ENCODE peak calls at places on chromosomes 12 and 14, in eight cellular contexts. L is PC-3, W is NCI-H2029 treated with DMSO at 0.1 percent for 48 hours, Z is T-helper 17 cell, D is AG04449, E is iPS DF 6.9, T is mammary epithelial cell, O is heart right ventricle. I is an unnamed sample.
A peak's percentile ranks its signal among the peaks of the same experiment; 100 is the strongest.

GRCh38 chr12:130247634-130248237 is 85.5 kb downstream of the FZD10 start:
- DNase-seq in L (no peak), O (no peak), T (no peak), E (no peak), Z (no peak), W (no peak), D (no peak), I (no peak)

GRCh38 chr12:116698131-116698495 is 39.8 kb downstream of the SPRING1 start:
- DNase-seq in T (no peak), E (no peak), D (no peak), Z (no peak), L (peak; percentile 79), O (no peak), W (peak; percentile 84), I (no peak)

GRCh38 chr14:71731096-71731495 is 201.1 kb upstream of the RGS6 start:
- DNase-seq in T (no peak), O (no peak), L (no peak), E (no peak), W (no peak), D (no peak), Z (no peak), I (no peak)

GRCh38 chr14:86777950-86778602 is 1214.9 kb downstream of the GALC start:
- DNase-seq in D (peak; percentile 55), W (no peak), L (peak; percentile 86), O (no peak), Z (no peak), T (peak; percentile 49), E (no peak), I (no peak)

GRCh38 chr14:88706425-88706824 is 86.3 kb downstream of the EML5 start:
- DNase-seq in O (no peak), W (no peak), L (peak; percentile 76), E (no peak), D (peak; percentile 5), Z (no peak), T (peak; percentile 64), I (no peak)

GRCh38 chr14:76698631-76699030 is 62.6 kb upstream of the VASH1 start:
- DNase-seq in O (no peak), E (no peak), Z (no peak), T (no peak), L (no peak), D (no peak), W (no peak), I (no peak)

GRCh38 chr12:129549656-129550055 is 354.2 kb downstream of the TMEM132D start:
- DNase-seq in D (no peak), W (no peak), E (no peak), T (no peak), O (no peak), Z (no peak), L (no peak), I (no peak)

GRCh38 chr12:108151505-108152178 is 22.6 kb downstream of the WSCD2 start:
- DNase-seq in W (no peak), T (no peak), L (no peak), Z (no peak), D (no peak), O (no peak), E (no peak), I (no peak)

GRCh38 chr12:54141534-54142475 is 47.0 kb downstream of the SMUG1 start:
- DNase-seq in L (no peak), O (no peak), E (no peak), W (no peak), D (peak; percentile 29), Z (no peak), T (no peak), I (no peak)

GRCh38 chr14:29868000-29868399 is 59.6 kb downstream of the PRKD1 start:
- DNase-seq in T (no peak), O (no peak), Z (no peak), E (no peak), W (no peak), L (no peak), D (no peak), I (no peak)

GRCh38 chr12:31204995-31205582 is 120.9 kb downstream of the SINHCAF start:
- DNase-seq in L (peak; percentile 40), O (no peak), D (peak; percentile 19), W (no peak), E (no peak), T (peak; percentile 94), Z (no peak), I (peak; percentile 5)

GRCh38 chr12:51245476-51246253 is 7.0 kb downstream of the DAZAP2 start:
- DNase-seq in D (no peak), E (no peak), W (no peak), O (no peak), Z (no peak), L (no peak), T (no peak), I (no peak)

GRCh38 chr14:101228949-101229541 is 325.5 kb upstream of the RTL1 start:
- DNase-seq in W (no peak), E (no peak), O (no peak), L (no peak), D (no peak), Z (no peak), T (no peak), I (no peak)